ENCODE peak calls at places on chromosomes 3 and 15, in five cellular contexts. One of them, this sample, is unnamed.

GRCh38 chr3:146313411-146314111 is 62.7 kb upstream of the PLSCR4 start:
- DNase-seq in lung: no peak
- DNase-seq in neural progenitor cell: no peak
- DNase-seq in fibroblast of mammary gland: peak; percentile 90
- DNase-seq in nephron progenitor cell: no peak
- DNase-seq in this sample: no peak

GRCh38 chr3:53677406-53677805 is 168.8 kb downstream of the CHDH start:
- DNase-seq in lung: no peak
- DNase-seq in fibroblast of mammary gland: no peak
- DNase-seq in nephron progenitor cell: no peak
- DNase-seq in neural progenitor cell: no peak
- DNase-seq in this sample: no peak

GRCh38 chr3:172084871-172085556 is 45.6 kb downstream of the FNDC3B start:
- DNase-seq in fibroblast of mammary gland: peak; percentile 77
- DNase-seq in lung: no peak
- DNase-seq in nephron progenitor cell: no peak
- DNase-seq in neural progenitor cell: no peak
- DNase-seq in this sample: no peak

GRCh38 chr3:184737641-184738518 is 26.0 kb upstream of the MAGEF1 start:
- DNase-seq in nephron progenitor cell: no peak
- DNase-seq in fibroblast of mammary gland: peak; percentile 53
- DNase-seq in neural progenitor cell: no peak
- DNase-seq in lung: no peak
- DNase-seq in this sample: no peak

GRCh38 chr3:149340310-149340933 is 7.0 kb upstream of the TM4SF18 start:
- DNase-seq in lung: no peak
- DNase-seq in nephron progenitor cell: no peak
- DNase-seq in fibroblast of mammary gland: peak; percentile 65
- DNase-seq in neural progenitor cell: no peak
- DNase-seq in this sample: no peak

GRCh38 chr15:95742836-95743235 is 587.7 kb upstream of the NR2F2 start:
- DNase-seq in lung: no peak
- DNase-seq in fibroblast of mammary gland: peak; percentile 14
- DNase-seq in nephron progenitor cell: no peak
- DNase-seq in neural progenitor cell: no peak
- DNase-seq in this sample: no peak

GRCh38 chr3:31043184-31043819 is 148.8 kb upstream of the GADL1 start:
- DNase-seq in lung: no peak
- DNase-seq in nephron progenitor cell: no peak
- DNase-seq in fibroblast of mammary gland: peak; percentile 85
- DNase-seq in neural progenitor cell: no peak
- DNase-seq in this sample: no peak

GRCh38 chr3:11099306-11099705 is 55.0 kb upstream of the HRH1 start:
- DNase-seq in neural progenitor cell: no peak
- DNase-seq in fibroblast of mammary gland: peak; percentile 19
- DNase-seq in nephron progenitor cell: no peak
- DNase-seq in lung: no peak
- DNase-seq in this sample: no peak

GRCh38 chr3:94234177-94234788 is 171.4 kb downstream of the NSUN3 start:
- DNase-seq in fibroblast of mammary gland: peak; percentile 53
- DNase-seq in neural progenitor cell: peak; percentile 49
- DNase-seq in lung: no peak
- DNase-seq in nephron progenitor cell: peak; percentile 22
- DNase-seq in this sample: peak; percentile 11

GRCh38 chr3:167729591-167729990 is 5.1 kb downstream of the PDCD10 start:
- DNase-seq in nephron progenitor cell: no peak
- DNase-seq in neural progenitor cell: no peak
- DNase-seq in fibroblast of mammary gland: peak; percentile 41
- DNase-seq in lung: no peak
- DNase-seq in this sample: no peak